ENCODE peak calls at places on chromosomes 4 and X, in five cellular contexts. E is endothelial cell of umbilical vein, T is SJSA1, J is right cardiac atrium, P is GM23248. R is an unnamed sample.

GRCh38 chr4:152451496-152451895 is 84.4 kb downstream of the FBXW7 start:
- DNase-seq in E (no peak), T (no peak), J (no peak), P (no peak), R (no peak)

GRCh38 chr4:61877893-61878292 is 677.8 kb downstream of the ADGRL3 start:
- DNase-seq in E (no peak), T (no peak), J (no peak), P (no peak), R (no peak)

GRCh38 chrX:56366901-56367300 is 134.7 kb downstream of the KLF8 start:
- DNase-seq in E (no peak), T (no peak), J (no peak), P (no peak), R (no peak)

GRCh38 chrX:96715412-96715940 is 30.8 kb downstream of the DIAPH2 start:
- DNase-seq in E (no peak), T (no peak), J (no peak), P (peak; percentile 46), R (no peak)

GRCh38 chr4:8402640-8403039 is 37.9 kb downstream of the ACOX3 start:
- DNase-seq in E (peak; percentile 62), T (no peak), J (peak; percentile 83), P (no peak), R (peak; percentile 19)

GRCh38 chr4:39786838-39787237 is 88.9 kb downstream of the UBE2K start:
- DNase-seq in E (no peak), T (no peak), J (no peak), P (no peak), R (no peak)

GRCh38 chrX:103817502-103817901 is 14.6 kb downstream of the RAB9B start:
- DNase-seq in E (peak; percentile 53), T (no peak), J (no peak), P (peak; percentile 24), R (no peak)

GRCh38 chr4:40448875-40449274 is 113.7 kb downstream of the CHRNA9 start:
- DNase-seq in E (no peak), T (no peak), J (no peak), P (no peak), R (no peak)

GRCh38 chr4:151302432-151302831 is 23.0 kb downstream of the SH3D19 start:
- DNase-seq in E (no peak), T (no peak), J (no peak), P (peak; percentile 56), R (no peak)

GRCh38 chrX:13732246-13733067 is 2.0 kb downstream of the TRAPPC2 start:
- DNase-seq in E (no peak), T (no peak), J (no peak), P (peak; percentile 40), R (no peak)

GRCh38 chr4:85369703-85370380 is 105.1 kb upstream of the ARHGAP24 start:
- DNase-seq in E (no peak), T (no peak), J (no peak), P (no peak), R (no peak)

GRCh38 chrX:4671344-4671743 is 957.9 kb upstream of the PRKX start:
- DNase-seq in E (no peak), T (no peak), J (no peak), P (no peak), R (no peak)

GRCh38 chr4:111919666-111920065 is 225.6 kb upstream of the FAM241A start:
- DNase-seq in E (no peak), T (no peak), J (no peak), P (no peak), R (no peak)

GRCh38 chr4:127203561-127204260 is 429.0 kb upstream of the INTU start:
- DNase-seq in E (no peak), T (no peak), J (no peak), P (peak; percentile 81), R (no peak)

GRCh38 chrX:150544222-150544787 is 24.1 kb upstream of the MTM1 start:
- DNase-seq in E (no peak), T (no peak), J (no peak), P (no peak), R (no peak)

GRCh38 chr4:110902500-110902899 is 279.6 kb upstream of the PITX2 start:
- DNase-seq in E (no peak), T (no peak), J (no peak), P (peak; percentile 20), R (no peak)

GRCh38 chr4:114807759-114808404 is 209.3 kb downstream of the UGT8 start:
- DNase-seq in E (peak; percentile 38), T (no peak), J (no peak), P (peak; percentile 32), R (no peak)

GRCh38 chr4:161663844-161664243 is 500.0 kb downstream of the FSTL5 start:
- DNase-seq in E (no peak), T (no peak), J (no peak), P (no peak), R (no peak)

GRCh38 chr4:156538651-156539285 is 432.8 kb downstream of the PDGFC start:
- DNase-seq in E (no peak), T (no peak), J (no peak), P (no peak), R (no peak)

GRCh38 chr4:118683513-118683912 is 1.7 kb upstream of the METTL14 start:
- DNase-seq in E (no peak), T (no peak), J (no peak), P (no peak), R (no peak)

GRCh38 chr4:120922390-120923200 is at the start of gene PRDM5:
- DNase-seq in E (peak; percentile 52), T (peak; percentile 66), J (peak; percentile 90), P (peak; percentile 71), R (peak; percentile 20)

GRCh38 chr4:27397886-27398285 is 537.2 kb downstream of the STIM2 start:
- DNase-seq in E (no peak), T (no peak), J (no peak), P (peak; percentile 87), R (no peak)

GRCh38 chr4:188178276-188178675 is 39.0 kb downstream of the TRIML1 start:
- DNase-seq in E (no peak), T (no peak), J (no peak), P (no peak), R (no peak)

GRCh38 chrX:1584237-1585011 is 7.0 kb upstream of the AKAP17A start:
- DNase-seq in E (no peak), T (no peak), J (no peak), P (no peak), R (no peak)

GRCh38 chr4:23097251-23097650 is 404.5 kb downstream of the GBA3 start:
- DNase-seq in E (no peak), T (peak; percentile 34), J (no peak), P (peak; percentile 57), R (no peak)

GRCh38 chr4:140236649-140237160 is 82.7 kb upstream of the MAML3 start:
- DNase-seq in E (no peak), T (no peak), J (no peak), P (peak; percentile 52), R (no peak)

GRCh38 chr4:108834787-108835384 is 72.0 kb upstream of the ETNPPL start:
- DNase-seq in E (peak; percentile 53), T (no peak), J (no peak), P (peak; percentile 85), R (no peak)

DNA sequence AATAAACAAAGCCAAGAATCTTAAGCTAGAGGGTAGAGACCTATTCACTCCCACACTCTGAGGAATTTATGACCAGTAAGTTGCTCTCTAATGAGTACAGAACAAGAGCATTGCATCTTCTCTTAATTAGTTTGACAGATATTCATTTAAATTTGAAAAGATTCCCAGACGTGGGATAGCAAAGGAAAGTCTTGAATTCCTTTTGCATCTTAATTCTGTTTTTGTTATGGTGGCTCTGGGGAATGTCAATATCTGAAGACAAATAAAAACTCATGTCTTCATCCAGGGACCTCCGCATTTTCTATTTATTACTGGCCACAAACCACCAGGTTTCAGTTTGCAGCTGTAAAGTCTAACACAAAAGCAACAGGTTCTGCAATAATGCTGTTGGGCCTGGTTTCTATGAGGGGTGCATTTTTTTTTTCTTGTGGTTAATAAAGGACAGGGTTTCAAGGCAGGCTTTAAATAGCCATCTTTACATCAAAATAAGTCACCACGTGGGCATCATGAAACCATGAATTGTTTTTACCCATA is 172.3 kb downstream of the SHROOM3 start:
- DNase-seq in E (no peak), T (no peak), J (no peak), P (peak; percentile 55), R (no peak)
- H3K4me1 ChIP-seq in E (peaks cover 8% of the 10 kb centered on the region), T (peaks cover 60% of the 10 kb centered on the region), J (no peaks in the 10 kb centered on the region), P (peaks cover 67% of the 10 kb centered on the region), R (peaks cover 38% of the 10 kb centered on the region)

DNA sequence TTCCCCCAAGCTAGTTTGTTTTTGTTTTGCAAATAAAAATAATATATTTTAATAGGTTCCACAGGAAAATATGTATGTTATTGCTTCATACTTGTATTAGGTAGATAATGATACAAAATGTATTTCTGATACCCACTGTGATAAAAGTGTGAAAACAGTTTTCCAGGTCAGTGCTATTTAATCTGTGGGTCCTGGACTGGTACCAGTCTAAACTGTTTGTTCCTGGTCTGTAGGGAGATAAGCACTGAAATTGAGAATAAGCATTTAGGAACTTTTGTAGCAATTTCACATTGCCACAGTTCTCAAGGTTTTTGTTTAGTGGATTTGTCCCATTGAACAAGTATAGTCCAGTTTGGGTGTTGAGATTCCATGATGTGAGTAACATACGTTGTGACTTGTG is 110.5 kb downstream of the PDLIM5 start:
- DNase-seq in E (no peak), T (no peak), J (no peak), P (no peak), R (no peak)
- H3K4me1 ChIP-seq in E (peaks cover 71% of the 10 kb centered on the region), T (peaks cover 48% of the 10 kb centered on the region), J (peaks cover 16% of the 10 kb centered on the region), P (peaks cover 49% of the 10 kb centered on the region), R (no peaks in the 10 kb centered on the region)

GRCh38 chr4:113579360-113579759 is 182.2 kb downstream of the CAMK2D start:
- DNase-seq in E (no peak), T (no peak), J (no peak), P (no peak), R (no peak)
- H3K4me1 ChIP-seq in E (no peaks in the 10 kb centered on the region), T (peaks cover 17% of the 10 kb centered on the region), J (peaks cover 7% of the 10 kb centered on the region), P (peaks cover 42% of the 10 kb centered on the region), R (peaks cover 10% of the 10 kb centered on the region)

DNA sequence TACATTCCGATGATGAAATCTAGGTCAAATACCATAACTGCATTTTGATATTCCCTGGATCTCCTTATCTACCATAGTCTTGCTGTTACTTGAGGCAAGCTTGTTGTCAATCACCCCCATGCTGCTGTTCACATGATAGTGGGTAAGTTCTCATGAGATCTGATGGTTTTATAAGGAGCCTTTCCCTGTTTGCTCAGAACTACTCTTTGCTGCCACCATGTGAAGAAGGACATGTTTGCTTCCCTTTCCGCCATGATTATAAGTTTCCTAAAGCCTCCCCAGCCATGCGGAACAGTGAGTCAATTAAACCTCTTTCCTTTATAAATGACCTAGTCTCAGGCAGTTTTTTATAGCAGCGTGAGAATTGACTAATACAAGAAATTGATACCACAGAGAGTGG is 432.0 kb downstream of the GLUD2 start:
- DNase-seq in E (no peak), T (no peak), J (no peak), P (peak; percentile 12), R (no peak)
- H3K4me1 ChIP-seq in E (no peaks in the 10 kb centered on the region), T (no peaks in the 10 kb centered on the region), J (no peaks in the 10 kb centered on the region), P (no peaks in the 10 kb centered on the region), R (no peaks in the 10 kb centered on the region)

DNA sequence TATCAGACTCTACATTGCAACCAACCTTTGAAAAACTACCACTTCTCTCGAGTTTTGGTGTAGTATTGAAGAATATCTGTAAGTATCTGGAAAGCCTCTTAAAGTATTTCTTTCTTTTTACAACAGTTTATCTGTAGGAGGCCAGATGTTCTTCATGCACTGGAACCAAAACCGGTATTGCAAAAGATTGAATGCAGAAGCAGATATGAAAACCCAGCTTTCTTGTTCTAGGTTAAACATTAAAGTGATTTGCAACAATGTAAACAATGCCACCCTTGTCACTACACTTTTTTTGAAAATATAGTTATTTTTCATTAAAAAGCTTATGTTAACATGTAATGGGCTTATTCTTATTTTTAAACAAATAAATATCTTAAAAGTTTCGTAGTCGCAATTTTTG is 27.2 kb downstream of the PLS3 start:
- DNase-seq in E (no peak), T (no peak), J (no peak), P (no peak), R (no peak)
- H3K4me1 ChIP-seq in E (peaks cover 38% of the 10 kb centered on the region), T (peaks cover 40% of the 10 kb centered on the region), J (peaks cover 4% of the 10 kb centered on the region), P (peaks cover 23% of the 10 kb centered on the region), R (peaks cover 17% of the 10 kb centered on the region)